ENCODE peak calls at places on chromosomes 12 and 14, in ten cellular contexts. Z is adipocyte; D is AG09319; U is hepatic stellate cell; W is activated CD4-positive, CD25-positive, alpha-beta regulatory T cell; S is AG10803; B is omental fat pad; A is mucosa of gallbladder; F is ELF-1; J is NCI-H2171 treated with DMSO at 0.1 percent for 48 hours. C is an unnamed sample.

GRCh38 chr12:132079190-132079589 is 64.9 kb downstream of the DDX51 start:
- DNase-seq in Z (no peak), D (no peak), U (no peak), W (no peak), S (peak; percentile 54), B (no peak), A (no peak), F (no peak), J (no peak), C (no peak)

GRCh38 chr12:107477946-107478610 is 207.5 kb upstream of the PWP1 start:
- DNase-seq in Z (no peak), D (no peak), U (no peak), W (no peak), S (no peak), B (no peak), A (no peak), F (no peak), J (no peak), C (no peak)

GRCh38 chr12:115943630-115944391 is 333.7 kb downstream of the MED13L start:
- DNase-seq in Z (no peak), D (no peak), U (no peak), W (no peak), S (peak; percentile 26), B (no peak), A (peak; percentile 30), F (no peak), J (no peak), C (no peak)

GRCh38 chr12:50043854-50044253 is 13.5 kb upstream of the ASIC1 start:
- DNase-seq in Z (no peak), D (no peak), U (no peak), W (no peak), S (no peak), B (no peak), A (no peak), F (no peak), J (no peak), C (no peak)

GRCh38 chr14:104432611-104433231 is 146.8 kb upstream of the C14orf180 start:
- DNase-seq in Z (no peak), D (no peak), U (no peak), W (no peak), S (no peak), B (peak; percentile 16), A (no peak), F (no peak), J (no peak), C (no peak)

GRCh38 chr12:80553316-80553715 is 109.3 kb downstream of the PTPRQ start:
- DNase-seq in Z (peak; percentile 92), D (peak; percentile 44), U (peak; percentile 52), W (no peak), S (peak; percentile 84), B (no peak), A (no peak), F (no peak), J (no peak), C (peak; percentile 46)

GRCh38 chr12:49741882-49742620 is 694 bp downstream of the TMBIM6 start:
- DNase-seq in Z (peak; percentile 95), D (peak; percentile 78), U (peak; percentile 76), W (peak; percentile 70), S (peak; percentile 88), B (peak; percentile 78), A (peak; percentile 87), F (peak; percentile 86), J (peak; percentile 71), C (peak; percentile 83)

GRCh38 chr14:85546390-85546789 is 16.4 kb downstream of the FLRT2 start:
- DNase-seq in Z (no peak), D (no peak), U (no peak), W (no peak), S (no peak), B (no peak), A (no peak), F (peak; percentile 85), J (no peak), C (no peak)

GRCh38 chr14:104319489-104320241 is 181.3 kb downstream of the KIF26A start:
- DNase-seq in Z (no peak), D (no peak), U (no peak), W (no peak), S (no peak), B (no peak), A (no peak), F (no peak), J (no peak), C (no peak)

GRCh38 chr12:54036620-54037359 is 3.9 kb downstream of the HOXC5 start:
- DNase-seq in Z (no peak), D (no peak), U (no peak), W (no peak), S (peak; percentile 75), B (no peak), A (no peak), F (peak; percentile 64), J (peak; percentile 54), C (no peak)

GRCh38 chr12:95918194-95918993 is 24.0 kb downstream of the CCDC38 start:
- DNase-seq in Z (peak; percentile 78), D (peak; percentile 22), U (peak; percentile 37), W (no peak), S (peak; percentile 44), B (no peak), A (peak; percentile 42), F (peak; percentile 20), J (peak; percentile 58), C (peak; percentile 56)